ENCODE peak calls at places on chromosomes 16 and 17, in seven cellular contexts. T, N, Q, C, O, B and G are unnamed samples.

GRCh38 chr16:29820730-29821662 is 734 bp downstream of the MVP start:
- DNase-seq in T (peak), N (peak), Q (no peak), C (peak), O (no peak), B (no peak), G (peak)

GRCh38 chr17:45398800-45399199 is 33.9 kb downstream of the ARHGAP27 start:
- DNase-seq in T (no peak), N (no peak), Q (no peak), C (no peak), O (no peak), B (no peak), G (no peak)

GRCh38 chr17:33290156-33290697 is 2.9 kb downstream of the ASIC2 start:
- DNase-seq in T (no peak), N (no peak), Q (no peak), C (no peak), O (no peak), B (no peak), G (no peak)

GRCh38 chr17:18362509-18363020 is 785 bp downstream of the SHMT1 start:
- DNase-seq in T (peak), N (peak), Q (no peak), C (peak), O (no peak), B (peak), G (peak)

GRCh38 chr17:72370819-72371218 is 250.0 kb downstream of the SOX9 start:
- DNase-seq in T (no peak), N (peak), Q (no peak), C (no peak), O (peak), B (peak), G (peak)

GRCh38 chr17:82376042-82376730 is 4.6 kb downstream of the UTS2R start:
- DNase-seq in T (no peak), N (no peak), Q (no peak), C (no peak), O (no peak), B (no peak), G (no peak)

GRCh38 chr17:77725851-77726250 is 232.7 kb upstream of the TNRC6C start:
- DNase-seq in T (no peak), N (no peak), Q (no peak), C (no peak), O (no peak), B (no peak), G (no peak)

GRCh38 chr17:21513012-21513570 is 136.9 kb downstream of the KCNJ12 start:
- DNase-seq in T (peak), N (peak), Q (no peak), C (peak), O (peak), B (peak), G (peak)

GRCh38 chr16:49588061-49588460 is 214.5 kb downstream of the C16orf78 start:
- DNase-seq in T (peak), N (no peak), Q (no peak), C (no peak), O (no peak), B (no peak), G (no peak)

GRCh38 chr17:72702998-72703397 is 389.5 kb downstream of the SLC39A11 start:
- DNase-seq in T (no peak), N (peak), Q (no peak), C (no peak), O (no peak), B (peak), G (peak)

GRCh38 chr17:77375108-77375507 is 234.3 kb downstream of the SEC14L1 start:
- DNase-seq in T (peak), N (no peak), Q (no peak), C (no peak), O (no peak), B (no peak), G (no peak)

GRCh38 chr17:28763804-28764266 is 20.0 kb downstream of the TRAF4 start:
- DNase-seq in T (peak), N (peak), Q (peak), C (peak), O (peak), B (peak), G (peak)

GRCh38 chr17:57924677-57925076 is 30.5 kb downstream of the CUEDC1 start:
- DNase-seq in T (no peak), N (no peak), Q (no peak), C (no peak), O (no peak), B (no peak), G (no peak)

GRCh38 chr16:69823831-69824563 is 61.9 kb downstream of the WWP2 start:
- DNase-seq in T (peak), N (no peak), Q (no peak), C (peak), O (no peak), B (no peak), G (peak)

GRCh38 chr16:4814046-4814445 is 11.6 kb upstream of the ROGDI start:
- DNase-seq in T (no peak), N (no peak), Q (no peak), C (no peak), O (no peak), B (no peak), G (no peak)

GRCh38 chr16:86772231-86772510 is 193.8 kb downstream of the FOXL1 start:
- DNase-seq in T (no peak), N (no peak), Q (no peak), C (no peak), O (peak), B (no peak), G (no peak)

GRCh38 chr16:21708533-21709115 is 44.9 kb downstream of the OTOA start:
- DNase-seq in T (peak), N (peak), Q (peak), C (peak), O (peak), B (peak), G (peak)

GRCh38 chr17:15436399-15437369 is 30.7 kb downstream of the CDRT4 start:
- DNase-seq in T (peak), N (peak), Q (no peak), C (no peak), O (peak), B (peak), G (peak)

GRCh38 chr16:19410435-19411153 is 7.1 kb upstream of the TMC5 start:
- DNase-seq in T (no peak), N (no peak), Q (no peak), C (peak), O (no peak), B (no peak), G (no peak)

GRCh38 chr17:44014133-44014436 is 678 bp downstream of the TMEM101 start:
- DNase-seq in T (no peak), N (no peak), Q (no peak), C (no peak), O (no peak), B (no peak), G (no peak)

GRCh38 chr16:50666658-50667496 is 14.2 kb downstream of the SNX20 start:
- DNase-seq in T (no peak), N (no peak), Q (no peak), C (no peak), O (no peak), B (no peak), G (no peak)

GRCh38 chr17:15952048-15952532 is 7.2 kb downstream of the ADORA2B start:
- DNase-seq in T (no peak), N (no peak), Q (no peak), C (no peak), O (no peak), B (no peak), G (no peak)

GRCh38 chr16:23651943-23652468 is 10.7 kb downstream of the DCTN5 start:
- DNase-seq in T (no peak), N (no peak), Q (no peak), C (no peak), O (no peak), B (no peak), G (no peak)

GRCh38 chr17:1939979-1940809 is 84.9 kb downstream of the RTN4RL1 start:
- DNase-seq in T (no peak), N (no peak), Q (no peak), C (no peak), O (no peak), B (peak), G (no peak)
- H3K4me3 ChIP-seq in T (no peak), N (no peak), Q (no peak), C (no peak), O (no peak), B (no peak), G (no peak)

GRCh38 chr17:40443988-40444899 is 994 bp downstream of the IGFBP4 start:
- DNase-seq in T (no peak), N (no peak), Q (no peak), C (no peak), O (no peak), B (peak), G (peak)
- TF ChIP-seq CTCF in T (no peak), N (no peak), Q (no peak), C (no peak), O (no peak), B (no peak), G (no peak)

DNA sequence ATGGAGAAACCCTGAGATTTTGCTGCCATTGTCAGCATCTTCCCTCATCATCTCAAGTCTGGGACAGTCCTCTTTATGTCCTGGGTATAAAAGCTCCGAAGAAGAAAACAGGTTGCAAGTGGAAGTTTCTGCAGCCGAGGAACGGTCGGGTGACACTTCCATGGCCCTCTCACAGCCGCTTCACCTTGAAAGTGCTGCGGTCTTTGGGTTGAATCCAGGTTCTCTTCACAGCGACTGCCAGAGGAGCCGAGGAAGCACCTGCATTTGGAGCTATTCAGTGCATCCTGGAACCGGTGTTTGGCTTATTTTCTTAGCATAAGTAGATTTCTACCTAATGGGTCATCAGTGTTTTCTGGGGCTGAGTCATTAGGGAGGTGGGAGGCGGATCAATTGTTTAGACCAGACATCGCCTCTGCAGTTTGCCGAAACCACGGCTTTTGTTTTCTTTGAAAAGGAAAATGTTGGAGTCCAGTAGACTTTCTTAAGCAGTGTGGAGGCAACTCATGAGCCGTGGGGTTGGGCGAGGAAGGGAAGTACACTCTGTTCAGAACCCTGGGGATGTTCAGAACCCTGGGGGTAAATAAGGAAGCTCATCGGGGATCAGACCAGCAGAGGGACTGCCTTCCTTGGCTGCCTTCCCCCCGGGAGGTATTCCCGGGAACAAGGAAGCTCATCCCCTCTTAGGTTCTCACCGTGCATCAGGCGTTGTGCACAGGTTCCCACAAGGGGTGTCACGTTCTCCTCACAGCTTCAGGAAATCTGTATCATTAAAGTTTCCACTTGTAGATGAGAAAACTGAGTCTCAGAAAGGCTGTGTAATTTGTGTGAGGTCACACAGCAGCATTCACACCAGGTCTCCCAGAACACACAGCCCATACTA is 361.5 kb downstream of the SNX29 start:
- DNase-seq in T (no peak), N (no peak), Q (no peak), C (no peak), O (no peak), B (no peak), G (no peak)
- H3K4me3 ChIP-seq in T (no peak), N (no peak), Q (no peak), C (no peak), O (no peak), B (no peak), G (no peak)

DNA sequence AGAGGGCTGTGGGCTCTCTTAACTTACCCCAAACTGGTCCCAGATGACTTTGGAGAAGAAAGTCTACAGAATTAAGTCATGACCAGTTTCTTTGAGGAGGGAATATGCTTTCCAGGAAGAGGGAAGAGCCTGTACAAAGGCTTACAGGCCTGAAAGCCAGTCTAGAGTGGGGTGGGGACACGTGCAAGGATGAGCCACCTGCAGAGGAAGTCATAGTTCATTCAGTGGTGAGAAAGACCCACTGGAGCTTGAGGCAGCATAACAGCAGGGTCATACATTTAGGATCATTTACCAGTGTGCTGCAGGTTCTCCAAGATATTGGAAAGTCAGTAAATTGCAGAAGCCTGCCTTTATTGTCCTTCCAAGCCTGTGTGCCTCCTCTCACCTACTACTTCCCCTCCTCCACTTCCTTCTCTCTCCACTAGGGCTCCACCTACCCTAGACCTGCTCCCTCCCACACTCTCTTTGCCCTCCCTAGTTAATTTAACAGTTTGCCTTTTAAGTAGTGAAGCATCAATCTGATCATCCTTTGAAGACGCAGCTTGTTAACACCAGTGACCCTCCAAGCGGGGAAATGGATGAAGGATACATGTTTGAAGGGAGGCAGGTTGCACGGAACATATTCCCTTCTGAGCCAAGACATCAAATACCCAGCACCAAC is 40.2 kb downstream of the CDRT15 start:
- DNase-seq in T (no peak), N (no peak), Q (no peak), C (no peak), O (no peak), B (no peak), G (no peak)
- TF ChIP-seq CTCF in T (no peak), N (peak), Q (no peak), C (no peak), O (no peak), B (no peak), G (peak)

GRCh38 chr17:64547354-64547753 is 40.6 kb downstream of the CEP95 start:
- DNase-seq in T (no peak), N (no peak), Q (no peak), C (no peak), O (no peak), B (no peak), G (no peak)
- H3K4me3 ChIP-seq in T (no peak), N (no peak), Q (no peak), C (no peak), O (no peak), B (no peak), G (no peak)

GRCh38 chr16:56337131-56337857 is 88.1 kb downstream of the AMFR start:
- DNase-seq in T (no peak), N (no peak), Q (no peak), C (no peak), O (no peak), B (no peak), G (no peak)

GRCh38 chr16:56336711-56337110 is 88.6 kb downstream of the AMFR start:
- DNase-seq in T (no peak), N (no peak), Q (no peak), C (no peak), O (no peak), B (no peak), G (no peak)

GRCh38 chr16:56334761-56335160 is 90.6 kb downstream of the AMFR start:
- DNase-seq in T (no peak), N (peak), Q (no peak), C (no peak), O (no peak), B (no peak), G (no peak)

GRCh38 chr16:56337858-56338325 is 87.5 kb downstream of the AMFR start:
- DNase-seq in T (no peak), N (no peak), Q (no peak), C (no peak), O (no peak), B (no peak), G (no peak)

DNA sequence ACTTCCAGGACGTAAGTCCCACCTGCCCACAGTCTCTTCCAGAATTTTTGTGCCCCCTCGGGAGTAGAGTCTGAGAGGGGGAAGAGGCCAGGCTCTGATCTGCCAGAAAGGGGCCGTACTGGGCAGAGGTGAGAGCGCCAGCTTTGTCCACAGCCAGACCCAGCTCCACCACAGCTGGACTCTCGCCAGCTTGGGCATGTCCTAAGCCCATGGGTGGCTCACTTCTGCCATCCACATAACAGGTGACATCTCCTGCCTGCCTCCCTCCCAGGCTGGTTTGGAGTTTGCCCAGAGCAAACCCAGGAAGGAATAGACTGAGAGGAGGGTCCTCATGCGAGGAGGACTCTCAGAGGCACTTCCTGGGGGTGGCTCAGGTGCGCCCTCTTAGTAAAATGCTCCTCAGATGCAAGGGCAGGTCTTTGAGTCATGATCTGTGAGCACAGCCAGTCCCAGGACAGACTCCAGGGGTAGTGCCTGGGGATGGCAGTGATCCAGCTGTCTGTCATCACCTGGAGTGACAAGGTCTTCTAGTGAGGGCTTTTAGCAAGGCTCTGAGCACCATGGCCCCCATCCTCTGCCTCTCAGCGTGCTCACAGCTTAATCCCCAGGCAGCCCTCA is 89.2 kb downstream of the AMFR start:
- DNase-seq in T (no peak), N (peak), Q (no peak), C (no peak), O (no peak), B (no peak), G (no peak)
- TF ChIP-seq CTCF in T (no peak), N (peak), Q (no peak), C (no peak), O (no peak), B (no peak), G (no peak)

GRCh38 chr16:85750021-85750826 is 672 bp downstream of the C16orf74 start:
- DNase-seq in T (no peak), N (peak), Q (no peak), C (peak), O (peak), B (peak), G (peak)
- H3K4me3 ChIP-seq in T (peak), N (peak), Q (peak), C (peak), O (peak), B (peak), G (peak)

GRCh38 chr17:8141741-8142140 is 10.5 kb downstream of the PER1 start:
- DNase-seq in T (no peak), N (no peak), Q (no peak), C (no peak), O (no peak), B (no peak), G (no peak)
- TF ChIP-seq CTCF in T (no peak), N (no peak), Q (no peak), C (no peak), O (no peak), B (no peak), G (no peak)

GRCh38 chr17:16980061-16980460 is 8.1 kb upstream of the TNFRSF13B start:
- DNase-seq in T (no peak), N (no peak), Q (no peak), C (no peak), O (no peak), B (no peak), G (no peak)
- H3K4me3 ChIP-seq in T (no peak), N (no peak), Q (no peak), C (no peak), O (no peak), B (no peak), G (no peak)